ENCODE peak calls at places on chromosomes 4 and X, in four cellular contexts. O is K562, I is HepG2, L is GM12878. V is an unnamed sample.

GRCh38 chrX:134186362-134187121 is 50.4 kb upstream of the CCDC160 start:
- DNase-seq in O (no peak), I (no peak), L (peak), V (peak)

GRCh38 chrX:29652484-29652883 is 562.9 kb upstream of the MAGEB2 start:
- DNase-seq in O (no peak), I (no peak), L (no peak), V (no peak)

GRCh38 chr4:61493470-61493869 is 293.3 kb downstream of the ADGRL3 start:
- DNase-seq in O (no peak), I (no peak), L (no peak), V (no peak)

GRCh38 chr4:101973331-101973730 is 182.8 kb downstream of the BANK1 start:
- DNase-seq in O (no peak), I (no peak), L (no peak), V (no peak)

GRCh38 chrX:123408856-123409737 is 225.0 kb downstream of the GRIA3 start:
- DNase-seq in O (no peak), I (no peak), L (peak), V (no peak)

GRCh38 chrX:9272166-9272565 is 192.7 kb upstream of the TBL1X start:
- DNase-seq in O (no peak), I (no peak), L (no peak), V (no peak)

GRCh38 chrX:140764401-140764919 is 54.9 kb downstream of the LINC00632 start:
- DNase-seq in O (no peak), I (no peak), L (no peak), V (peak)

GRCh38 chr4:1353186-1354055 is 6.4 kb downstream of the UVSSA start:
- DNase-seq in O (no peak), I (no peak), L (no peak), V (no peak)

GRCh38 chr4:89563431-89563830 is 255.8 kb upstream of the GPRIN3 start:
- DNase-seq in O (no peak), I (no peak), L (no peak), V (no peak)

GRCh38 chr4:31007858-31008257 is 287.7 kb downstream of the PCDH7 start:
- DNase-seq in O (no peak), I (no peak), L (no peak), V (no peak)

GRCh38 chr4:111210576-111210975 is 587.7 kb upstream of the PITX2 start:
- DNase-seq in O (no peak), I (no peak), L (no peak), V (no peak)

GRCh38 chr4:57163530-57164459 is 53.6 kb upstream of the IGFBP7 start:
- DNase-seq in O (peak), I (peak), L (peak), V (peak)

DNA sequence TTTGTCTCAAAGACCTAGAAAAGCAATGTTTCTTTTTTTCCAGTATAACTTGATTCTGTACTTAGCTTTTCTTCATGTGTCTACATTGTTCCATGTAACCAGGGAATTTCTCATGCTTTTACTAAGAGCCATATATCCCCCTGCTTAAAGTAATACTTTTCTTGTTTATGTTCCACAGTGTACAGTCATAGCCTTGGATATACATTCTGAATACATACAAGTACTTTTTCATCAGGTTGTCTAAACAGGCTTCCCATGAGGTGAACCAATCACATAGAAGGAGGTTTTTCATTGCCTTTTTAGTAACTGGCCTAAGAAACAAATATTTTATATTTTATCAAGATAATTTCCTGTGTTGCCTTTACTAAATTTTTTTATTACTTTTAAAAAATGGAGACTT is 52.8 kb downstream of the SLC2A9 start:
- DNase-seq in O (no peak), I (no peak), L (no peak), V (no peak)
- TF ChIP-seq BHLHE40 in O (no peak), I (no peak), L (no peak), V (no peak)

GRCh38 chrX:22627576-22627975 is 354.9 kb downstream of the CBLL2 start:
- DNase-seq in O (no peak), I (no peak), L (no peak), V (no peak)

GRCh38 chrX:22629105-22629725 is 356.5 kb downstream of the CBLL2 start:
- DNase-seq in O (no peak), I (no peak), L (no peak), V (no peak)

GRCh38 chrX:22634081-22634480 is 361.4 kb downstream of the CBLL2 start:
- DNase-seq in O (no peak), I (no peak), L (no peak), V (no peak)

DNA sequence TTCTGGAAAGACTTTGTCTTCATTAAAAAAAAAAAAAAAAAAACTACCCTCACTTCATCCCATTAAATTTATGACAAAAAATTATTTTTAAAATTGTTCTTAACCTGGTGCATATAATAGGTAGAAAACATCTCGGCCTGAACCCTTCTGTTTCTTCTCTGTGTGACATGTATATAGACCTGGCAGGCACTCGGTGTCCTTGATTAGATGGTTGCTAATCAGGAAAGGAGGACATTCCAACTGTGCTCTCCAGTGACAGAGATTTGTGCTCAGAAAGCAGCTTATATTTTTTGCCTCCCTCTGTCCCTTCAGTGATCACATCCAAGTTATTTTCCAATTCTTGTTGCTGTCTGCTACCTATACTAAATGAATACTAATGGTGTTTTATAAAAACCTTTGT is 355.6 kb downstream of the CBLL2 start:
- DNase-seq in O (no peak), I (no peak), L (no peak), V (no peak)
- TF ChIP-seq FOXM1 in O (no peak), I (no peak), L (no peak), V (no peak)

DNA sequence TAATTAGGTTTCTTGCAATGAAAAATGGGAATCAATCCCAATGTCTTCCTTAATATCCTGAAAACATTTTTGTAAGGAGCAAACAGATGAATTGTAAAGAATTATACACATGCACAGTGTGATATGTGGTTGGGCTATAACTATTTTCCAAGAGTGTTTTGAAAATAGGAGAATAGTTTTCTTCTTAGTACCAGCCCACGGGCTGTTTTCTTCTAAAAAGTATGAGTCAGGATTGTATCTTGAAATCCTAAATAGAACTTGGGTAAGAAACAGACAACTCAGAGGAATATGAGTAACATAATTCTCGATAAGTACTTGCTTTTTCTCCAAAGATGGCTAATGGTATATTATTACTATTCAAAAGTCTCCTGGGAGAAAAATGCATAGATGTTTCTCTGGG is 136.7 kb downstream of the MAGEC2 start:
- DNase-seq in O (no peak), I (no peak), L (no peak), V (no peak)
- TF ChIP-seq BHLHE40 in O (no peak), I (no peak), L (no peak), V (no peak)

GRCh38 chr4:179843370-179843769 is 2399.8 kb upstream of the TENM3 start:
- DNase-seq in O (no peak), I (no peak), L (no peak), V (no peak)
- TF ChIP-seq FOXM1 in O (no peak), I (no peak), L (no peak), V (no peak)

DNA sequence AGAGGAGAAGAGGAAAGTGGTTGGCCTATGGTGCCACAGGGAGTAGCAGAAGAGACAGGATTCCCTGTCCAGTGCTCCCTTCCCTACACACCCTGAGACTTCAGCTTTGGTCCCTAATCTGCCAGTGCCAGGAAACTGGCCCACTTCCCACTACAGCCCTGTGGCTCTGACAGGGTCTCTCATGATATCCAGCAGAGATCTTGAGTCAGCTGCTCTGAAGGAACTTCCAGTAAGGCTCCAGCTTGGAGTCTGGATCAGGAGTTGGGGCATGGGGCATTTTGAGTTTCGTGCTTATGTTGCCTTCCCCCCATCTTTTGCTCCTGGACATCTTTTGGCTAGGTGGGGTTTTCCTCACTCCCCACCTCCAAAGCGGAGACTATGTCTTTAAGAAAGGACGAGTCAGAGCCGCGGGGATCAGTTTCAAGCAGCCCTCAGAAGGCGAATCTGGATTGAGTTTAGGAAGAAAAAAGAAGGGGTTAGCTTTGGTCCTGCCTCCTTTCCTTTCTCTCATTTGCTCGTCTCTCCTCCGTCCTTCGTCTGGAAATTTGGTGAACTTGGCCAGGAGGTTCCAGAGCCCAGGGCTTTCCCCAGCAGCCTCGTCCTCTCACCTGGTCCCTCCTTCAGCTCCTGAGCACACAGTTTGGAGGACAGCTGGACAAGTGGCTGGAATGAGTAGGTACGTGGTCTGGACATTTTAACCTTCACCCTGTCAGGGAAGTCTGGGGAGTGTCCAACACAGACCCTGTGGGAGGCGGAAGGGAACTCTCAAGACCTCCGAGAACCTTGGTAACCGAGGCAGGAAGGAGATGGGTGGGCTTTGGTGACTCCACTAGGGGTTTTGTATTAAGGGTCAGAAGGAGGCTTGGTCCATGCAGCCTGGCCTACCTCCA is 104.4 kb downstream of the RTL5 start:
- DNase-seq in O (no peak), I (no peak), L (no peak), V (no peak)
- TF ChIP-seq BHLHE40 in O (no peak), I (no peak), L (no peak), V (no peak)

GRCh38 chrX:87813566-87813965 is 296.0 kb downstream of the KLHL4 start:
- DNase-seq in O (no peak), I (no peak), L (no peak), V (no peak)
- TF ChIP-seq FOXM1 in O (no peak), I (no peak), L (no peak), V (no peak)

GRCh38 chr4:153573221-153573620 is 107.1 kb downstream of the TMEM131L start:
- DNase-seq in O (no peak), I (no peak), L (no peak), V (no peak)

GRCh38 chr4:153576443-153576774 is 107.7 kb upstream of the TLR2 start:
- DNase-seq in O (no peak), I (no peak), L (no peak), V (no peak)

GRCh38 chr4:153577053-153577452 is 107.0 kb upstream of the TLR2 start:
- DNase-seq in O (no peak), I (peak), L (no peak), V (no peak)

GRCh38 chr4:153572609-153573008 is 106.4 kb downstream of the TMEM131L start:
- DNase-seq in O (no peak), I (no peak), L (no peak), V (no peak)

DNA sequence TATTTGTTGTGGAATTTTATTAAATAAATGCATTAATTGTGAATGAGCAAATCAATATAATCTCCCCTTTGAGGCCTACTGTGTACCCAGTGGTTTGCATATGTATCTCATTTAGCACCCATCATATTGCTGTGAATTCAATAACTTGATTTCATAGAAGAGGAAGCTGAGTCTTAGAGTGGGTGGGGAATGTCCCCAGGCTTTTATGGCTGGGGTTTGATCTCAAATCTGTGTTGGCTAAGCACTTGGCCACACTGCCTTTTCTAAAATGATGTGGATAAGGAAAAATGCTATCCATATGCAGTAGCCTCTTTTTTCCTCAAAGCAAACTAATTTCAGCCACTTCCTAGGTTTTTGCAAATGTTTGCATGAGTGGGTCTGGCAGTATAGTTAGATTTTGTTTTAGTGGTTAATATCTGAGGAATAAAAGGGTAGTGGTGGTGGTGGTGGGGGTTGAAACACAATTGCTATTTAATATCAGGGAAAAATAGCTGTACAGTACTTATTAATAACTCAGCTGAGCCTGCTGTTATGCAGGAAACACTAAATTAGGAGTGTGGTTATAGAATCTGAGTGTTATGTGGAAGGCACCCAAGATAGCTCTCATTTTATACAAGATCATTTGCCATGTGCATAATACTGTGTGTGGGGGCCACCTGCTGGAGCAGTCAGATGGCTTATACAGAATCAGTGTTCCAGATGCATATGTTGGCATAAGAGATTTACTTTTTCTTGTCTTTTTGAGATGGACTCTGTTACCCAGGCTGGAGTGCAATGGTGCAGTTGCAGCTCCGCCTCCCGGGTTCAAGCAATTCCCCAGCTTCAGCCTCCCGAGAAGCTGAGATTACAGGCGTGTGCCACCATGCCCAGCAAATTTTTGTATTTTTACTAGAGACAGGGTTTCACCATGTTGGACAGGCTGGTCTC is 108.0 kb downstream of the TMEM131L start:
- DNase-seq in O (peak), I (peak), L (no peak), V (peak)
- TF ChIP-seq BHLHE40 in O (no peak), I (no peak), L (no peak), V (no peak)

V was measured in HEK293T.